ENCODE peak calls at places on chromosome 22, in six cellular contexts. N is stimulated activated CD4-positive, alpha-beta T cell treated with anti-CD3 and anti-CD28 coated beads, Interleukin-1b, Interleukin-23, amount 100 ng/mL, for 24 hours; J is HEK293T; U is NCI-H460; T is AG10803; R is frontal cortex. M is an unnamed sample.

GRCh38 chr22:41435560-41435959 is 11.0 kb downstream of the TOB2 start:
- DNase-seq in R (no peak), N (no peak), T (no peak), J (no peak), U (no peak), M (no peak)

GRCh38 chr22:36860821-36861659 is at the start of gene NCF4:
- DNase-seq in J (no peak), T (no peak), N (no peak), U (no peak), R (no peak), M (no peak)

GRCh38 chr22:19174106-19175025 is 4.2 kb downstream of the SLC25A1 start:
- DNase-seq in T (peak), N (no peak), U (no peak), J (no peak), R (no peak), M (no peak)

GRCh38 chr22:38016182-38017078 is 32.1 kb upstream of the SOX10 start:
- DNase-seq in N (no peak), T (peak), R (peak), J (no peak), U (no peak), M (no peak)

GRCh38 chr22:22721681-22722309 is 77.4 kb downstream of the GGTLC2 start:
- DNase-seq in U (no peak), N (peak), J (no peak), T (peak), R (no peak), M (no peak)

GRCh38 chr22:20549232-20549841 is 41.9 kb downstream of the MED15 start:
- DNase-seq in R (no peak), T (no peak), N (no peak), J (no peak), U (no peak), M (peak)

GRCh38 chr22:47259990-47260389 is 497.5 kb downstream of the TBC1D22A start:
- DNase-seq in N (no peak), J (no peak), R (no peak), T (no peak), U (no peak), M (no peak)

GRCh38 chr22:45073064-45073463 is 63.3 kb upstream of the PHF21B start:
- DNase-seq in N (no peak), R (no peak), J (no peak), T (no peak), U (no peak), M (no peak)

GRCh38 chr22:41576877-41577276 is 12.8 kb downstream of the PMM1 start:
- DNase-seq in R (peak), T (peak), U (peak), J (peak), N (no peak), M (peak)

GRCh38 chr22:35376728-35377472 is 4.0 kb upstream of the HMOX1 start:
- DNase-seq in R (peak), N (no peak), T (peak), J (peak), U (peak), M (no peak)

GRCh38 chr22:20238567-20239062 is 29.5 kb downstream of the RTN4R start:
- DNase-seq in J (peak), N (no peak), U (peak), R (peak), T (no peak), M (peak)

GRCh38 chr22:37922177-37922576 is 16.1 kb downstream of the MICALL1 start:
- DNase-seq in U (no peak), R (no peak), J (no peak), T (no peak), N (no peak), M (no peak)

GRCh38 chr22:19940536-19941364 is 822 bp upstream of the COMT start:
- DNase-seq in U (no peak), R (no peak), N (no peak), T (no peak), J (no peak), M (no peak)

GRCh38 chr22:30253205-30253852 is 6.8 kb upstream of the LIF start:
- DNase-seq in T (no peak), J (no peak), R (peak), N (no peak), U (peak), M (no peak)

M was measured in D721Med.